ENCODE peak calls at places on chromosomes 3 and 15, in ten cellular contexts. One of them, this sample, is unnamed.

GRCh38 chr3:64977308-64978100 is 289.7 kb upstream of the ADAMTS9 start:
- DNase-seq in fibroblast of lung: peak
- DNase-seq in transverse colon: no peak
- DNase-seq in IMR-90: peak
- DNase-seq in right lobe of liver: no peak
- DNase-seq in AG04450: no peak
- DNase-seq in left ventricle myocardium inferior: no peak
- DNase-seq in esophagus muscularis mucosa: no peak
- DNase-seq in endodermal cell: peak
- DNase-seq in dorsolateral prefrontal cortex: no peak
- DNase-seq in this sample: no peak

GRCh38 chr3:133547432-133548041 is 25.9 kb upstream of the CDV3 start:
- DNase-seq in fibroblast of lung: peak
- DNase-seq in transverse colon: no peak
- DNase-seq in IMR-90: peak
- DNase-seq in right lobe of liver: peak
- DNase-seq in AG04450: no peak
- DNase-seq in left ventricle myocardium inferior: peak
- DNase-seq in esophagus muscularis mucosa: no peak
- DNase-seq in endodermal cell: peak
- DNase-seq in dorsolateral prefrontal cortex: no peak
- DNase-seq in this sample: peak

GRCh38 chr15:41561104-41561776 is 2.2 kb downstream of the TYRO3 start:
- DNase-seq in fibroblast of lung: no peak
- DNase-seq in transverse colon: no peak
- DNase-seq in IMR-90: no peak
- DNase-seq in right lobe of liver: no peak
- DNase-seq in AG04450: no peak
- DNase-seq in left ventricle myocardium inferior: no peak
- DNase-seq in esophagus muscularis mucosa: no peak
- DNase-seq in endodermal cell: no peak
- DNase-seq in dorsolateral prefrontal cortex: peak
- DNase-seq in this sample: no peak

GRCh38 chr3:71102111-71103039 is 481.2 kb downstream of the FOXP1 start:
- DNase-seq in fibroblast of lung: peak
- DNase-seq in transverse colon: no peak
- DNase-seq in IMR-90: peak
- DNase-seq in right lobe of liver: no peak
- DNase-seq in AG04450: peak
- DNase-seq in left ventricle myocardium inferior: no peak
- DNase-seq in esophagus muscularis mucosa: no peak
- DNase-seq in endodermal cell: no peak
- DNase-seq in dorsolateral prefrontal cortex: no peak
- DNase-seq in this sample: no peak

GRCh38 chr15:36110659-36110993 is 468.8 kb upstream of the CDIN1 start:
- DNase-seq in fibroblast of lung: no peak
- DNase-seq in transverse colon: no peak
- DNase-seq in IMR-90: peak
- DNase-seq in right lobe of liver: no peak
- DNase-seq in AG04450: no peak
- DNase-seq in left ventricle myocardium inferior: no peak
- DNase-seq in esophagus muscularis mucosa: no peak
- DNase-seq in endodermal cell: no peak
- DNase-seq in dorsolateral prefrontal cortex: no peak
- DNase-seq in this sample: no peak

GRCh38 chr15:94004697-94005096 is 226.7 kb upstream of the MCTP2 start:
- DNase-seq in fibroblast of lung: no peak
- DNase-seq in transverse colon: peak
- DNase-seq in IMR-90: no peak
- DNase-seq in right lobe of liver: no peak
- DNase-seq in AG04450: no peak
- DNase-seq in left ventricle myocardium inferior: peak
- DNase-seq in esophagus muscularis mucosa: peak
- DNase-seq in endodermal cell: no peak
- DNase-seq in dorsolateral prefrontal cortex: no peak
- DNase-seq in this sample: no peak

GRCh38 chr15:38954090-38954489 is 389.5 kb upstream of the RASGRP1 start:
- DNase-seq in fibroblast of lung: peak
- DNase-seq in transverse colon: no peak
- DNase-seq in IMR-90: peak
- DNase-seq in right lobe of liver: no peak
- DNase-seq in AG04450: no peak
- DNase-seq in left ventricle myocardium inferior: no peak
- DNase-seq in esophagus muscularis mucosa: no peak
- DNase-seq in endodermal cell: no peak
- DNase-seq in dorsolateral prefrontal cortex: no peak
- DNase-seq in this sample: no peak

GRCh38 chr3:151124476-151124875 is 39.0 kb downstream of the MED12L start:
- DNase-seq in fibroblast of lung: peak
- DNase-seq in transverse colon: no peak
- DNase-seq in IMR-90: no peak
- DNase-seq in right lobe of liver: no peak
- DNase-seq in AG04450: no peak
- DNase-seq in left ventricle myocardium inferior: no peak
- DNase-seq in esophagus muscularis mucosa: no peak
- DNase-seq in endodermal cell: no peak
- DNase-seq in dorsolateral prefrontal cortex: no peak
- DNase-seq in this sample: no peak

GRCh38 chr3:51967384-51968174 is at the start of gene PCBP4:
- DNase-seq in fibroblast of lung: peak
- DNase-seq in transverse colon: peak
- DNase-seq in IMR-90: peak
- DNase-seq in right lobe of liver: no peak
- DNase-seq in AG04450: no peak
- DNase-seq in left ventricle myocardium inferior: peak
- DNase-seq in esophagus muscularis mucosa: no peak
- DNase-seq in endodermal cell: peak
- DNase-seq in dorsolateral prefrontal cortex: peak
- DNase-seq in this sample: no peak

GRCh38 chr3:129593595-129594339 is 12.7 kb downstream of the PLXND1 start:
- DNase-seq in fibroblast of lung: no peak
- DNase-seq in transverse colon: peak
- DNase-seq in IMR-90: no peak
- DNase-seq in right lobe of liver: no peak
- DNase-seq in AG04450: no peak
- DNase-seq in left ventricle myocardium inferior: no peak
- DNase-seq in esophagus muscularis mucosa: no peak
- DNase-seq in endodermal cell: peak
- DNase-seq in dorsolateral prefrontal cortex: no peak
- DNase-seq in this sample: no peak

GRCh38 chr15:40104865-40105516 is 3.7 kb downstream of the BMF start:
- DNase-seq in fibroblast of lung: peak
- DNase-seq in transverse colon: peak
- DNase-seq in IMR-90: peak
- DNase-seq in right lobe of liver: peak
- DNase-seq in AG04450: no peak
- DNase-seq in left ventricle myocardium inferior: peak
- DNase-seq in esophagus muscularis mucosa: peak
- DNase-seq in endodermal cell: peak
- DNase-seq in dorsolateral prefrontal cortex: peak
- DNase-seq in this sample: peak

GRCh38 chr15:40106203-40107161 is 2.2 kb downstream of the BMF start:
- DNase-seq in fibroblast of lung: no peak
- DNase-seq in transverse colon: peak
- DNase-seq in IMR-90: peak
- DNase-seq in right lobe of liver: peak
- DNase-seq in AG04450: no peak
- DNase-seq in left ventricle myocardium inferior: peak
- DNase-seq in esophagus muscularis mucosa: no peak
- DNase-seq in endodermal cell: peak
- DNase-seq in dorsolateral prefrontal cortex: no peak
- DNase-seq in this sample: peak

GRCh38 chr15:40104296-40104864 is 4.3 kb downstream of the BMF start:
- DNase-seq in fibroblast of lung: no peak
- DNase-seq in transverse colon: no peak
- DNase-seq in IMR-90: no peak
- DNase-seq in right lobe of liver: no peak
- DNase-seq in AG04450: no peak
- DNase-seq in left ventricle myocardium inferior: no peak
- DNase-seq in esophagus muscularis mucosa: no peak
- DNase-seq in endodermal cell: no peak
- DNase-seq in dorsolateral prefrontal cortex: no peak
- DNase-seq in this sample: no peak

GRCh38 chr15:40103864-40104271 is 4.8 kb downstream of the BMF start:
- DNase-seq in fibroblast of lung: peak
- DNase-seq in transverse colon: no peak
- DNase-seq in IMR-90: no peak
- DNase-seq in right lobe of liver: no peak
- DNase-seq in AG04450: no peak
- DNase-seq in left ventricle myocardium inferior: no peak
- DNase-seq in esophagus muscularis mucosa: no peak
- DNase-seq in endodermal cell: no peak
- DNase-seq in dorsolateral prefrontal cortex: no peak
- DNase-seq in this sample: no peak

DNA sequence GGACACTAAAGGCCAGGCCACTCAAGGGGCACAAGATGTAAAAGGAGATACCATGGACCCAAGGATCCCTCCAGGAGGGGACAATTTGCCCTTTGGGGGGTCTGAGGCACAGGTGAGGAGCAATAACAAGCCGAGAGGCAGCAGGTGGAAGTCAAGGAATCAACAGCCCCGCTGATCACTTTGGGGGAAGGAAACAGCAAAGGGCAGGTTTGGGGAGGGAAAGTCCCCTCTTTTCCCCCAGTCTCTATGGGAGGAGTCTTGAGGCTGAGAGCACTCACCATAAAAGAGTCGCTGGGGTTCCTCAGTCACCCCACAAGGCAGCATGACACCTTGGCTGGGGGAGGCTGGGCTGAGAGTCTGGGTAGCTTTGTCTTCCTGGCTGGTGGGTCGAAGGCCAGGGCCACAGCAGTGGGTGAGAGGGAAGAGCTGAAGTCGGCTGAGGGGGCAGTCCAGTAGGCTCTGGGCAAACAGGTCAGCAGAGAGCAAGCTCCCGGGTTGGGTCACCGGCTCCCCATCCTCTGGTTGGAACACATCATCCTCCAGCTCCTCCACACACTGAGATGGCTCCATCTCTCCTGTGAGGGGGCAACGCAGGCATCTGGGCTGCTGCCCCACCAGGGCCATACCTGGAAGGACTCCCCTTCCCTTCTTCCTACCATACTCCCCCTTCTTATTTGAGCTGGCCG is 3.0 kb downstream of the BMF start:
- DNase-seq in fibroblast of lung: no peak
- DNase-seq in transverse colon: no peak
- DNase-seq in IMR-90: no peak
- DNase-seq in right lobe of liver: no peak
- DNase-seq in AG04450: no peak
- DNase-seq in left ventricle myocardium inferior: no peak
- DNase-seq in esophagus muscularis mucosa: no peak
- DNase-seq in endodermal cell: no peak
- DNase-seq in dorsolateral prefrontal cortex: no peak
- DNase-seq in this sample: no peak
- H3K4me3 ChIP-seq in fibroblast of lung: no peak
- H3K4me3 ChIP-seq in transverse colon: no peak
- H3K4me3 ChIP-seq in IMR-90: no peak
- H3K4me3 ChIP-seq in right lobe of liver: no peak
- H3K4me3 ChIP-seq in AG04450: no peak
- H3K4me3 ChIP-seq in left ventricle myocardium inferior: peak
- H3K4me3 ChIP-seq in esophagus muscularis mucosa: no peak
- H3K4me3 ChIP-seq in endodermal cell: peak
- H3K4me3 ChIP-seq in dorsolateral prefrontal cortex: no peak
- H3K4me3 ChIP-seq in this sample: no peak

GRCh38 chr3:50551293-50552057 is 16.1 kb downstream of the C3orf18 start:
- DNase-seq in fibroblast of lung: no peak
- DNase-seq in transverse colon: no peak
- DNase-seq in IMR-90: no peak
- DNase-seq in right lobe of liver: no peak
- DNase-seq in AG04450: no peak
- DNase-seq in left ventricle myocardium inferior: no peak
- DNase-seq in esophagus muscularis mucosa: no peak
- DNase-seq in endodermal cell: no peak
- DNase-seq in dorsolateral prefrontal cortex: no peak
- DNase-seq in this sample: no peak
- TF ChIP-seq CTCF in fibroblast of lung: no peak
- TF ChIP-seq CTCF in transverse colon: no peak
- TF ChIP-seq CTCF in IMR-90: no peak
- TF ChIP-seq CTCF in right lobe of liver: peak
- TF ChIP-seq CTCF in AG04450: no peak
- TF ChIP-seq CTCF in left ventricle myocardium inferior: no peak
- TF ChIP-seq CTCF in esophagus muscularis mucosa: no peak
- TF ChIP-seq CTCF in endodermal cell: no peak
- TF ChIP-seq CTCF in dorsolateral prefrontal cortex: no peak
- TF ChIP-seq CTCF in this sample: no peak

DNA sequence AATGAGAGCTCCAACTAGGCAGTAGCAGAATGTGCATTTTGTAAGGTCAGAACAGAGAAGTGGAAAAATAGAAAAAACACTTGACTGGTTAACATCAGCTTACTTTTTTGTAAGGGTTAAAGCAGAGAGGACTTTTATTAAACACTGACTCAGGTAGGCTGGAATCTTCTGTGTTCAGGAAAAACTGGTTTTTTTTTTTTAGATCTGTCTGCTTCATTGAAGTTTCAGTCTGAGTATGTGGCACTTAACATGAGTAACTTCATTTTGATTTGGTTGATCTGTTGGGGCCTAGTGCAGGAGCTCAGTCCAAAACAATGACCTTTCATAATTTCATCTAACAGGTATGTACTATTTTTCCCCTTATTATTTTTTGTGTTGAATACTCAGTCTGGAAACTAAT is 141.1 kb downstream of the DOCK3 start:
- DNase-seq in fibroblast of lung: peak
- DNase-seq in transverse colon: no peak
- DNase-seq in IMR-90: no peak
- DNase-seq in right lobe of liver: no peak
- DNase-seq in AG04450: no peak
- DNase-seq in left ventricle myocardium inferior: no peak
- DNase-seq in esophagus muscularis mucosa: no peak
- DNase-seq in endodermal cell: no peak
- DNase-seq in dorsolateral prefrontal cortex: no peak
- DNase-seq in this sample: no peak
- H3K27ac ChIP-seq in fibroblast of lung: no peak
- H3K27ac ChIP-seq in transverse colon: no peak
- H3K27ac ChIP-seq in IMR-90: no peak
- H3K27ac ChIP-seq in right lobe of liver: no peak
- H3K27ac ChIP-seq in AG04450: no peak
- H3K27ac ChIP-seq in left ventricle myocardium inferior: no peak
- H3K27ac ChIP-seq in esophagus muscularis mucosa: no peak
- H3K27ac ChIP-seq in endodermal cell: no peak
- H3K27ac ChIP-seq in dorsolateral prefrontal cortex: no peak
- H3K27ac ChIP-seq in this sample: no peak

DNA sequence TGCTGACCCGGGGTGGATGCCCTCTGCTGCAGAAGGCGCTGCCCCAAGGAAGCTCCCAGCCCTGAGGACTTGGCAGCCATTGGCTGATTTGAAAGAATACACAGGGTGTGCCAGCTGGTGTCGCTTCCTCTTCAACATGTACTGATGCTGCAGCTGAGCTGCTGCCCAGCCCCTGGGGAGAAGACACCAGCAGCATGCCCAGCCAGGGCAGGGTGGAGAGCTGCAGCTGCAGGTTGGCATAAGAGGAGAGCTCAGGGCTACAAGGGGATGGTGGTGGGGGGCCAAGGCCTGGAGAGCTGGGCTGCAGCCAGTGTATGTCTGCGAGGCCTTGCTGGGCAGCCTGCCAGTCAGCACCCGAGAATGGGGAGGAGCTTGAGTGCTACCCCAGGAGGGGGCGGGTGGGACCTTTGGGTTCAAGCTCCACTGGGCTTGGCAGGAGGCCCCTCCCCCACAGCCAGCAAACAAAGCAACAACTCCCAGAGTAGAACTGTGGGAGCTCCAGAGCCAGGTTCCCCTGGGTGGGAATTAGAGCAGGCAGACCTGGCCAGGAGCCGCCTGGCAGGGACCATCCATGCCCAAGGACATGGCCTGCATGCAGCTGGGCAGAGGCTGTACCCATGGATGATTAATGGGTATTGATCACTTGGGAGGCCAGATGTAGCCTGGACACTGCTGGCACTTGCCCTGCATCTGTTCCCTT is 9.2 kb upstream of the SEMA4B start:
- DNase-seq in fibroblast of lung: peak
- DNase-seq in transverse colon: peak
- DNase-seq in IMR-90: no peak
- DNase-seq in right lobe of liver: peak
- DNase-seq in AG04450: no peak
- DNase-seq in left ventricle myocardium inferior: peak
- DNase-seq in esophagus muscularis mucosa: no peak
- DNase-seq in endodermal cell: no peak
- DNase-seq in dorsolateral prefrontal cortex: peak
- DNase-seq in this sample: no peak
- H3K4me3 ChIP-seq in fibroblast of lung: no peak
- H3K4me3 ChIP-seq in transverse colon: no peak
- H3K4me3 ChIP-seq in IMR-90: no peak
- H3K4me3 ChIP-seq in right lobe of liver: no peak
- H3K4me3 ChIP-seq in AG04450: no peak
- H3K4me3 ChIP-seq in left ventricle myocardium inferior: peak
- H3K4me3 ChIP-seq in esophagus muscularis mucosa: no peak
- H3K4me3 ChIP-seq in endodermal cell: no peak
- H3K4me3 ChIP-seq in dorsolateral prefrontal cortex: no peak
- H3K4me3 ChIP-seq in this sample: peak